ENCODE peak calls at places on chromosome X, in eight cellular contexts. V is GM12878; S is tibial artery; D is neuronal stem cell; K is small intestine; R is thoracic aorta; E is CD4-positive, CD25-positive, alpha-beta regulatory T cell; M is fibroblast of lung. F is an unnamed sample. For H3K4me1, the result is how much of the 10 kb centered on the place peaks cover.

GRCh38 chrX:47321386-47321785 is 49.0 kb upstream of the ZNF157 start:
- DNase-seq in E (no peak), V (no peak), R (no peak), K (no peak), S (peak), D (peak), M (peak), F (no peak)

GRCh38 chrX:44431206-44431605 is 87.7 kb upstream of the EFHC2 start:
- DNase-seq in D (no peak), E (no peak), V (no peak), M (peak), R (no peak), S (no peak), K (peak), F (no peak)

GRCh38 chrX:74179071-74179470 is 124.9 kb upstream of the ZCCHC13 start:
- DNase-seq in M (peak), S (no peak), D (no peak), K (peak), R (no peak), V (no peak), E (no peak), F (no peak)

GRCh38 chrX:8692886-8693285 is 39.1 kb downstream of the ANOS1 start:
- DNase-seq in S (no peak), D (no peak), E (no peak), M (peak), R (no peak), K (no peak), V (no peak), F (no peak)

GRCh38 chrX:3501833-3502535 is 155.5 kb upstream of the MXRA5 start:
- DNase-seq in V (no peak), D (no peak), K (no peak), E (no peak), R (no peak), M (peak), S (no peak), F (no peak)

GRCh38 chrX:13009256-13009655 is 34.3 kb downstream of the TMSB4X start:
- DNase-seq in E (no peak), D (no peak), R (no peak), M (peak), S (no peak), K (no peak), V (no peak), F (no peak)

GRCh38 chrX:12052109-12052508 is 86.2 kb upstream of the FRMPD4 start:
- DNase-seq in K (no peak), R (no peak), E (no peak), S (no peak), D (no peak), M (no peak), V (no peak), F (no peak)

GRCh38 chrX:39762266-39762841 is 335.4 kb downstream of the BCOR start:
- DNase-seq in D (no peak), K (no peak), S (no peak), E (no peak), R (no peak), V (no peak), M (peak), F (no peak)

GRCh38 chrX:134512566-134512965 is 52.6 kb downstream of the HPRT1 start:
- DNase-seq in M (peak), K (no peak), R (no peak), D (no peak), E (no peak), S (no peak), V (no peak), F (no peak)

GRCh38 chrX:55451990-55452824 is at the start of gene MAGEH1:
- DNase-seq in S (peak), D (peak), V (peak), E (peak), R (peak), M (peak), K (peak), F (peak)

GRCh38 chrX:152878976-152879755 is 18.7 kb upstream of the ZNF185 start:
- DNase-seq in K (no peak), R (no peak), S (no peak), V (no peak), E (no peak), M (peak), D (no peak), F (no peak)

GRCh38 chrX:139826065-139827044 is 106.5 kb downstream of the ATP11C start:
- DNase-seq in K (peak), V (no peak), M (peak), S (no peak), R (no peak), D (no peak), E (no peak), F (no peak)

GRCh38 chrX:111100191-111100590 is 4.2 kb downstream of the PAK3 start:
- DNase-seq in R (no peak), K (peak), D (peak), E (no peak), V (no peak), S (no peak), M (peak), F (peak)

GRCh38 chrX:135477576-135477975 is 42.9 kb upstream of the INTS6L start:
- DNase-seq in E (no peak), R (peak), S (no peak), V (no peak), M (peak), D (peak), K (peak), F (peak)

GRCh38 chrX:53288173-53288572 is 6.8 kb upstream of the IQSEC2 start:
- DNase-seq in S (peak), M (peak), K (no peak), E (peak), R (no peak), V (no peak), D (peak), F (no peak)

GRCh38 chrX:153438522-153438921 is 7.3 kb downstream of the TREX2 start:
- DNase-seq in D (no peak), M (peak), V (no peak), E (no peak), K (no peak), R (no peak), S (no peak), F (peak)

GRCh38 chrX:33211356-33212254 is at the start of gene DMD:
- DNase-seq in M (peak), D (no peak), R (peak), V (no peak), S (peak), K (peak), E (no peak), F (no peak)

GRCh38 chrX:13828392-13828791 is 11.5 kb upstream of the GPM6B start:
- DNase-seq in E (no peak), K (no peak), S (no peak), D (no peak), V (no peak), M (no peak), R (no peak), F (no peak)

GRCh38 chrX:136318895-136319597 is 18.3 kb downstream of the ADGRG4 start:
- DNase-seq in E (no peak), V (no peak), R (no peak), S (no peak), D (no peak), K (no peak), M (no peak), F (no peak)

GRCh38 chrX:122026665-122027064 is 979.3 kb downstream of the GLUD2 start:
- DNase-seq in D (no peak), R (no peak), V (no peak), M (no peak), E (no peak), S (no peak), K (no peak), F (no peak)

GRCh38 chrX:39195156-39195555 is 393.9 kb downstream of the MID1IP1 start:
- DNase-seq in S (no peak), M (no peak), E (no peak), D (no peak), R (no peak), K (peak), V (no peak), F (no peak)

GRCh38 chrX:110847334-110847733 is 51.7 kb upstream of the CHRDL1 start:
- DNase-seq in M (peak), R (no peak), E (no peak), S (no peak), K (peak), V (peak), D (peak), F (peak)

GRCh38 chrX:42524374-42524773 is 253.6 kb downstream of the PPP1R2C start:
- DNase-seq in V (no peak), M (peak), E (no peak), R (no peak), K (no peak), S (no peak), D (no peak), F (no peak)

GRCh38 chrX:136477026-136477425 is 10.7 kb upstream of the BRS3 start:
- DNase-seq in D (no peak), M (no peak), R (no peak), E (no peak), K (no peak), V (no peak), S (no peak), F (no peak)

GRCh38 chrX:24426921-24427746 is 38.0 kb upstream of the PDK3 start:
- DNase-seq in V (no peak), D (no peak), S (no peak), M (peak), K (peak), E (no peak), R (no peak), F (no peak)

GRCh38 chrX:39899876-39900787 is 197.6 kb downstream of the BCOR start:
- DNase-seq in M (no peak), R (no peak), V (no peak), K (peak), E (no peak), S (no peak), D (no peak), F (no peak)

GRCh38 chrX:14013074-14013473 is 16.6 kb downstream of the GEMIN8 start:
- DNase-seq in V (no peak), M (no peak), S (no peak), D (no peak), R (no peak), K (no peak), E (no peak), F (no peak)

GRCh38 chrX:47644557-47645091 is 5.7 kb downstream of the ELK1 start:
- DNase-seq in R (no peak), D (no peak), K (no peak), E (no peak), M (peak), V (no peak), S (no peak), F (no peak)

GRCh38 chrX:72307646-72308051 is 1.9 kb upstream of the CITED1 start:
- DNase-seq in E (no peak), R (no peak), V (no peak), S (no peak), D (no peak), K (no peak), M (no peak), F (no peak)

GRCh38 chrX:16745659-16746058 is 26.2 kb downstream of the SYAP1 start:
- DNase-seq in M (no peak), V (no peak), K (no peak), S (no peak), E (no peak), D (no peak), R (no peak), F (no peak)

GRCh38 chrX:119682019-119682989 is 10.7 kb downstream of the SEPTIN6 start:
- DNase-seq in S (no peak), D (no peak), V (peak), R (no peak), K (peak), E (peak), M (no peak), F (peak)

GRCh38 chrX:102345916-102346315 is 93.9 kb downstream of the NXF2B start:
- DNase-seq in D (peak), K (peak), S (peak), M (peak), E (peak), V (no peak), R (peak), F (peak)

GRCh38 chrX:102154218-102154860 is 1.4 kb downstream of the BEX5 start:
- DNase-seq in R (no peak), K (no peak), D (no peak), S (no peak), V (no peak), E (peak), M (no peak), F (no peak)

GRCh38 chrX:53256446-53257041 is 24.8 kb downstream of the IQSEC2 start:
- DNase-seq in D (no peak), K (no peak), V (no peak), M (no peak), S (no peak), E (no peak), R (no peak), F (no peak)

GRCh38 chrX:48045410-48046311 is 25.8 kb downstream of the ZNF630 start:
- DNase-seq in R (no peak), D (no peak), M (peak), S (no peak), K (no peak), V (no peak), E (no peak), F (no peak)

GRCh38 chrX:18426004-18426320 is 554 bp downstream of the CDKL5 start:
- DNase-seq in R (no peak), M (no peak), K (no peak), V (no peak), S (no peak), E (no peak), D (no peak), F (no peak)

GRCh38 chrX:11908371-11908770 is 150.3 kb downstream of the MSL3 start:
- DNase-seq in D (no peak), E (no peak), S (no peak), K (peak), R (no peak), M (peak), V (peak), F (peak)

GRCh38 chrX:39854772-39855747 is 242.7 kb downstream of the BCOR start:
- DNase-seq in S (no peak), E (peak), D (no peak), K (peak), R (no peak), V (peak), M (no peak), F (peak)

DNA sequence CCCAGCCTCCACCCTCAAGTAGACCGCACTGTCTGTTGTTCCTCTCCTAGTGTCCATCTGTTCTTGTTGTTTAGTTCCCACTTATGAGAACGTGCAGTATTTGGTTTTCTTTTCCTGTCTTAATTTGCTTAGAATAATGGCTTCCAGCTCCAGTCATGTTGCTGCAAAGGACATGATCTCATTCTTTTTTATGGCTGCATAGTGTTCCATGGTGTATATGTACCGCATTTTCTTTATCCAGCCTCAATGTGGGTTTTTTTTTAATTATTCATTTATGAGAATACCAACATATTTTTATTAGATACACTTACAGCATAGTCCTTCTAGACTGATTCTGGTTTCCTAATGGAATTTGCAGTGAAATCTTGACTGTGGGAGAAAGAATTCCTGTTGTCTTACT is 1.3 kb downstream of the VMA21 start:
- DNase-seq in K (no peak), V (no peak), S (no peak), R (no peak), E (no peak), M (no peak), D (no peak), F (peak)
- H3K4me3 ChIP-seq in K (no peak), V (peak), S (no peak), R (peak), E (peak), M (no peak), D (no peak), F (peak)

DNA sequence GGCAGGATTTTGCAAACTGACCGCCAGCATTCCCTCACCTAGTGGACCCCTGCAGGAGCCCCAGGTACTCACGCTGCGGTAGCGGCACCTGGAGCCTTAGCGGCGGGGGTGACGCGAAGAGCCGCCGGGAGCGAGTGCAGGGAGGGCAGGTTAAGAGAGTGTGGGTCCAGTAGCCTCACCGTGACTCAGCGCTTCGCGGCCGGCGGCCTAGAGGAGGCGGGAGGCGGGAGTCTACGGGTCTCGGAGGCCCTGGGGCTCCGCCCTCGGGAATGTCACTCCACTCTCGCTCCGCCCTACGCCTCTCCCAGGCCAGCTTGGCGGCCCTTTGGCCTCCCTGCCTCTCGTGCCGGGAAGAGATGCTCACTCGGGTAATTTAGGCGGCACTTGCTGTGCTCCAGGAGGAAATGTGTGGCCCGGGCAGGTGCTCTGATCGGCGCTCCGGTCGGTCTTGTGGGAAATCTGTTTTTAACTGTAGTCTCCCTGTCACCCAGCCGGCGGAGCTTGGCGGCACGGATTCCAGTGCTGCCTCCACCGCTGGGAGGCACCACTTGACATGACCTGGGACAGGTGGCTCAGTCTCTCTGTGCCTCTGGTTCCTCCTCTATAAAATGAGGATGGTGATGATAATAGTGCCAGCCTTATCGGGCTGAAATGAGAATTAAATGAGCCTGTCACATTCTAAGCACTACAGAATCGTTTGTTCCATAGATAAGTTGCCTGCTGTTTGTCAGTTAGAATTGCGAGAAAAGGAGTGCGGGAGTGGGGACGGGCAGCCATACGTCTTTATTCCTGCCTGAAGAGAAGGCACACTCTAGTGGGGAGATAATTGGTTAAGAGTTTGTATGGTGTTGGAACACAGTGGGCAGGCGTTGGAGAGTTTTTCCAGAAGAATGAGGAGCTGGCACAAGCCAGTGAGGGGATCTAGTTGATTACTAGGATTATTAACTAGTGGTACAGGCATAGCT is at the start of gene PIR:
- DNase-seq in S (peak), M (peak), E (peak), D (peak), K (peak), R (peak), V (peak), F (peak)
- H3K4me1 ChIP-seq in S (under half), M (under half), E (under half), D (under half), K (under half), R (under half), V (under half), F (under half)

DNA sequence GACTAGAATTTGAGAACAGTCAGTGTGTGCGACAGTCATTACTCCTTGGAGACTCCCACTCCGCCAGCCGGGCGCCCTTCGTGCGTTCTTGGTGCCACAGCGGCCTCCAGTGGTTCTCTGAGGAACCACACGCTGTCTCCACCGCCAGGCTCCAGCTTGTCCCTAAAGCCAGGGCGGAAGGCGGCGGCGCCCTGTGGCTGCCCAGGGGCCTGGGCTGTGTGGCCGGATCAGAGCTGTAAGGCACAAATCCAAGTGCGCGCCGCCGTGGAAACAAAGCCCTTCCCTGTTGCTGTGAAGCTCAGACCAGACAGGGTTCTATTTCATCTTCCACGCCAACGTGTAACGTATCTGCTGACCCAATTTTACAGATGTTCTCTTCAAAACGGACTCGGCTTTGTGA is 34.1 kb downstream of the IDS start:
- DNase-seq in M (peak), E (peak), K (peak), V (no peak), R (peak), S (peak), D (peak), F (peak)
- H3K4me3 ChIP-seq in M (no peak), E (no peak), K (no peak), V (no peak), R (peak), S (no peak), D (no peak), F (no peak)

GRCh38 chrX:46220822-46221221 is 324.4 kb downstream of the ZNF674 start:
- DNase-seq in R (no peak), V (no peak), D (no peak), E (no peak), M (no peak), S (no peak), K (no peak), F (no peak)
- H3K4me1 ChIP-seq in R (under half), V (under half), D (under half), E (under half), M (under half), S (under half), K (under half), F (under half)

GRCh38 chrX:10579018-10579752 is 41.2 kb downstream of the MID1 start:
- DNase-seq in E (no peak), V (no peak), M (peak), D (no peak), K (peak), R (no peak), S (no peak), F (no peak)
- H3K4me3 ChIP-seq in E (no peak), V (no peak), M (no peak), D (no peak), K (no peak), R (peak), S (no peak), F (no peak)

DNA sequence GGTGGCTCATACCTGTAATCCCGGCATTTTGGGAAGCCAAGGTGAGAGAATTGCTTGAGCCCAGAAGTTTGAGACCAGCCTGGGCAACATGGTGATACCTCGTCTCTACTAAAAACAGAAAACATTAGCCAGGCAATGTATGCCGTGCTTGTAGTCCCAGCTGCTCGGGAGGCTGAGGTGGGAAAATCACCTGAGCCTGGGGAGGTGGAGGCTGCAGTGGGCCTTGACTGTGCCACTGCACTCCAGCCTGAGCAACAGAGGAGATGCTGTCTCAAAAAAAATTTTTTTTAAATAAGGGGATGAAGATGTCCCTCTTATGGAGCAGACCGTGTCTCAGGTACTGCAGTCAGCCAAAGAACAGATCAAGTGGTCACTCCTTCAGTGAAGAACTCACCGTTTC is 13.5 kb downstream of the CTAG1B start:
- DNase-seq in V (no peak), D (no peak), R (no peak), K (no peak), M (no peak), S (no peak), E (no peak), F (no peak)
- H3K4me1 ChIP-seq in V (under half), D (under half), R (under half), K (under half), M (under half), S (under half), E (under half), F (under half)

F was measured in OCI-LY7.